ENCODE peak calls at places on chromosomes 11 and 22, in six cellular contexts. One of them, this sample, is unnamed.

GRCh38 chr11:2859706-2860037 is 25.9 kb downstream of the CDKN1C start:
- DNase-seq in psoas muscle: no peak
- DNase-seq in astrocyte of the spinal cord: no peak
- DNase-seq in osteoblast: no peak
- DNase-seq in skeletal muscle cell: no peak
- DNase-seq in CD8-positive, alpha-beta memory T cell: no peak
- DNase-seq in this sample: no peak

GRCh38 chr22:42431401-42432019 is 693 bp downstream of the NFAM1 start:
- DNase-seq in osteoblast: peak
- DNase-seq in CD8-positive, alpha-beta memory T cell: no peak
- DNase-seq in psoas muscle: no peak
- DNase-seq in skeletal muscle cell: no peak
- DNase-seq in astrocyte of the spinal cord: no peak
- DNase-seq in this sample: no peak

GRCh38 chr22:17198188-17199130 is 20.8 kb downstream of the ADA2 start:
- DNase-seq in CD8-positive, alpha-beta memory T cell: no peak
- DNase-seq in osteoblast: peak
- DNase-seq in skeletal muscle cell: no peak
- DNase-seq in astrocyte of the spinal cord: peak
- DNase-seq in psoas muscle: peak
- DNase-seq in this sample: no peak

GRCh38 chr11:129846508-129847335 is 31.1 kb downstream of the TMEM45B start:
- DNase-seq in CD8-positive, alpha-beta memory T cell: no peak
- DNase-seq in skeletal muscle cell: peak
- DNase-seq in astrocyte of the spinal cord: peak
- DNase-seq in osteoblast: peak
- DNase-seq in psoas muscle: no peak
- DNase-seq in this sample: peak

GRCh38 chr11:66313321-66314185 is 3.3 kb downstream of the CD248 start:
- DNase-seq in astrocyte of the spinal cord: no peak
- DNase-seq in psoas muscle: peak
- DNase-seq in osteoblast: peak
- DNase-seq in CD8-positive, alpha-beta memory T cell: peak
- DNase-seq in skeletal muscle cell: no peak
- DNase-seq in this sample: peak

GRCh38 chr22:21947040-21948014 is 5.3 kb downstream of the PPM1F start:
- DNase-seq in CD8-positive, alpha-beta memory T cell: no peak
- DNase-seq in psoas muscle: no peak
- DNase-seq in skeletal muscle cell: no peak
- DNase-seq in osteoblast: peak
- DNase-seq in astrocyte of the spinal cord: peak
- DNase-seq in this sample: peak

GRCh38 chr11:47178737-47179654 is 2.3 kb upstream of the ARFGAP2 start:
- DNase-seq in osteoblast: peak
- DNase-seq in CD8-positive, alpha-beta memory T cell: no peak
- DNase-seq in skeletal muscle cell: no peak
- DNase-seq in astrocyte of the spinal cord: no peak
- DNase-seq in psoas muscle: no peak
- DNase-seq in this sample: no peak

GRCh38 chr11:84686726-84687125 is 940.4 kb downstream of the DLG2 start:
- DNase-seq in osteoblast: peak
- DNase-seq in CD8-positive, alpha-beta memory T cell: no peak
- DNase-seq in astrocyte of the spinal cord: peak
- DNase-seq in skeletal muscle cell: no peak
- DNase-seq in psoas muscle: no peak
- DNase-seq in this sample: no peak

GRCh38 chr11:87290304-87290922 is 252.7 kb downstream of the TMEM135 start:
- DNase-seq in skeletal muscle cell: no peak
- DNase-seq in astrocyte of the spinal cord: peak
- DNase-seq in CD8-positive, alpha-beta memory T cell: peak
- DNase-seq in psoas muscle: no peak
- DNase-seq in osteoblast: peak
- DNase-seq in this sample: peak

GRCh38 chr11:103110406-103110805 is 1.2 kb downstream of the DYNC2H1 start:
- DNase-seq in psoas muscle: no peak
- DNase-seq in skeletal muscle cell: no peak
- DNase-seq in osteoblast: peak
- DNase-seq in CD8-positive, alpha-beta memory T cell: no peak
- DNase-seq in astrocyte of the spinal cord: peak
- DNase-seq in this sample: no peak

GRCh38 chr11:76670475-76671235 is at the start of gene LRRC32:
- DNase-seq in CD8-positive, alpha-beta memory T cell: no peak
- DNase-seq in skeletal muscle cell: no peak
- DNase-seq in osteoblast: peak
- DNase-seq in psoas muscle: peak
- DNase-seq in astrocyte of the spinal cord: no peak
- DNase-seq in this sample: no peak

DNA sequence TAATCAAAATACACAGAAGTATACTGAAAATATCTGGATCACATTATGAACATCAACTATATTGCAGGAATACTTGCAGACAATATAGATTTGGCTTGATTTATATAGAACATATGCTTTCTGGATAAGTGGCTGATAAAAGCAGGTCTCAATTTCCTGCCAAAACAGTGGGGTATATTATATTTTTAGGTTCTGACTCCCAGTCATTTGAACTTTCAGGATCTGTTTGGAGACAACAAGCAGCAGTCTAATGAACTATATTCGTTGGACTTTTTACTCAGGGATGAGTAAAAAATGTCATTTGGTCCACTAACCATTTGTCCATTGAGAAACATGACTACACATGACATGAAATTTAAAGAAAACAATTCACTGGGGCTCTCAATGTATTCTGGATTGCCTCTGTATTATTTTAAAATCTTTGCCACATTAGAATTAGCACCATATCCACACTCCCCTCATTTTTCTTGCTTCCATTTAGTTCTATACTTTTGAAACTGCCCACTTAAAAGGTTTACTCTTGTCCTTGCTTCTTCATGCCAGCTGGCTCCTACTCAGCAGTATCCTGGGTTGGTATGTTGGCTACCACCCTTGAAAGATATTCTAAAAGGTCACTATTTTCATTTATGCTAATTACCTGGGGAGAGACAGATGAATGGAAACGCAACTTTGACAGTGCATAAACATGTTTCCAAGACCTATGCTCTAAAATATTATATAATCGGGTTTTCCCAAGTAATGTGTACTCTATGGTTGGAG is 153.0 kb downstream of the APOL5 start:
- DNase-seq in osteoblast: no peak
- DNase-seq in skeletal muscle cell: no peak
- DNase-seq in psoas muscle: no peak
- DNase-seq in CD8-positive, alpha-beta memory T cell: no peak
- DNase-seq in astrocyte of the spinal cord: no peak
- DNase-seq in this sample: no peak
- H3K4me3 ChIP-seq in osteoblast: no peak
- H3K4me3 ChIP-seq in skeletal muscle cell: no peak
- H3K4me3 ChIP-seq in psoas muscle: no peak
- H3K4me3 ChIP-seq in CD8-positive, alpha-beta memory T cell: no peak
- H3K4me3 ChIP-seq in astrocyte of the spinal cord: no peak
- H3K4me3 ChIP-seq in this sample: no peak

DNA sequence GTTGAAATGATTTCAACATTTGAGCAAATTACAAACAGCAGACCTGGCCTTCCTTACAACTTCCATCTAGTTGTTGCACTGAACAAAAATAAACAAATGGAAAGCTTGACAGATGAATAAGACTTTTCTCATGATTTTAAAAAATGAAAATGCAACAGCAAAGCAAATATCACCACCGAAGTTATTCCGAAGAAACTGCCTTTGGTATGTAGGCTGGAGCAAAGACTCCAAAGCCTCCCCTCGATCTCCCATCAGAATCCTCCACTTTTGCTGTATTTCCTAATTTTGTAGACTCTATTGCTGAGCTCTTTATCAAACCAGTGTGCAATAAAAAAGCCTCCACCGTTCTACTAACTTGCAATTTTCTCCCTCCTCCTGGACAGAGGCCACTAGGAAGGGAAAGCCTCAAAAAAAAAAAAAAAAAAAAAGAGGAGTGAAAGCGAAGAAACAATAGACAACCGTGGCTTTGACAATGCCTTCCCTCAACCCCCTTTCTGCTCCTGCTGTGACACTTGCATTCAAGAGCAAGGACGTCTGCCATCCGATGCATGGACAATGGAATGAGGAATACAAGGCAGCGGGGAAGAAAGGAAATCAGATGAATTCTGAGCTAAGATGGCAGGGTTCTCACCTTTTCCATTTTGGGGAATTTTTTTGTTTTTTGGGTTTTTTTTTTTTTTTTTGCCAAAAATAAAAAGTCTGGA is 190.9 kb upstream of the BLID start:
- DNase-seq in psoas muscle: no peak
- DNase-seq in astrocyte of the spinal cord: no peak
- DNase-seq in osteoblast: no peak
- DNase-seq in CD8-positive, alpha-beta memory T cell: no peak
- DNase-seq in skeletal muscle cell: no peak
- DNase-seq in this sample: no peak
- H3K4me3 ChIP-seq in psoas muscle: no peak
- H3K4me3 ChIP-seq in astrocyte of the spinal cord: no peak
- H3K4me3 ChIP-seq in osteoblast: no peak
- H3K4me3 ChIP-seq in CD8-positive, alpha-beta memory T cell: no peak
- H3K4me3 ChIP-seq in skeletal muscle cell: no peak
- H3K4me3 ChIP-seq in this sample: no peak

GRCh38 chr22:36330655-36331305 is 57.0 kb downstream of the MYH9 start:
- DNase-seq in astrocyte of the spinal cord: peak
- DNase-seq in skeletal muscle cell: no peak
- DNase-seq in psoas muscle: peak
- DNase-seq in CD8-positive, alpha-beta memory T cell: no peak
- DNase-seq in osteoblast: peak
- DNase-seq in this sample: no peak

GRCh38 chr22:36327922-36328551 is 59.7 kb downstream of the MYH9 start:
- DNase-seq in psoas muscle: no peak
- DNase-seq in CD8-positive, alpha-beta memory T cell: peak
- DNase-seq in skeletal muscle cell: no peak
- DNase-seq in astrocyte of the spinal cord: peak
- DNase-seq in osteoblast: no peak
- DNase-seq in this sample: peak

GRCh38 chr22:36330127-36330526 is 57.6 kb downstream of the MYH9 start:
- DNase-seq in astrocyte of the spinal cord: no peak
- DNase-seq in CD8-positive, alpha-beta memory T cell: no peak
- DNase-seq in psoas muscle: no peak
- DNase-seq in skeletal muscle cell: no peak
- DNase-seq in osteoblast: no peak
- DNase-seq in this sample: no peak

GRCh38 chr22:36329217-36330078 is 58.3 kb downstream of the MYH9 start:
- DNase-seq in CD8-positive, alpha-beta memory T cell: peak
- DNase-seq in skeletal muscle cell: peak
- DNase-seq in astrocyte of the spinal cord: peak
- DNase-seq in psoas muscle: no peak
- DNase-seq in osteoblast: peak
- DNase-seq in this sample: peak

GRCh38 chr22:36328635-36329216 is 59.0 kb downstream of the MYH9 start:
- DNase-seq in skeletal muscle cell: peak
- DNase-seq in psoas muscle: peak
- DNase-seq in CD8-positive, alpha-beta memory T cell: no peak
- DNase-seq in osteoblast: peak
- DNase-seq in astrocyte of the spinal cord: peak
- DNase-seq in this sample: peak
- H3K4me3 ChIP-seq in skeletal muscle cell: no peak
- H3K4me3 ChIP-seq in psoas muscle: peak
- H3K4me3 ChIP-seq in CD8-positive, alpha-beta memory T cell: peak
- H3K4me3 ChIP-seq in osteoblast: peak
- H3K4me3 ChIP-seq in astrocyte of the spinal cord: no peak
- H3K4me3 ChIP-seq in this sample: no peak

DNA sequence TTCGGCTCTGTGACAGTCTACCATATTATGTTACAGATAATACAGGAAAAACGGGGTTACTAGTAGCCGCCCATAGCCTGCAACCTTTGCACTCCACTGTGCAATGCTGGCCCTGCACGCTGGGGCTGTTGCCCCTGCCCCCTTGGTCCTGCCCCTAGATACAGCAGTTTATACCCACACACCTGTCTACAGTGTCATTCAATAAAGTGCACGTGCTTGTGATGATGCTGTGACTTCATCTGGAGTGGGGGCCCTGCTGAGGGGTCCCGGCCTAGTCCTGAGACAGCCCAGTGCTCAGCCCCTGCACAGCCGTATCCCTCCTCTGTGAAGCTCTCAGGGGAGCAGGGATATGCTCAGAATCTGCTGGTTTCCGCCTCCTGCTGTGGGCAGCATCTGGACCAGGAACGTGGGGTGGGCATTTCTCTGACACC is 1.2 kb downstream of the IFITM1 start:
- DNase-seq in skeletal muscle cell: no peak
- DNase-seq in CD8-positive, alpha-beta memory T cell: no peak
- DNase-seq in osteoblast: peak
- DNase-seq in psoas muscle: no peak
- DNase-seq in astrocyte of the spinal cord: no peak
- DNase-seq in this sample: no peak
- H3K4me3 ChIP-seq in skeletal muscle cell: peak
- H3K4me3 ChIP-seq in CD8-positive, alpha-beta memory T cell: peak
- H3K4me3 ChIP-seq in osteoblast: no peak
- H3K4me3 ChIP-seq in psoas muscle: peak
- H3K4me3 ChIP-seq in astrocyte of the spinal cord: peak
- H3K4me3 ChIP-seq in this sample: peak

GRCh38 chr11:126476977-126477376 is 121.5 kb downstream of the ST3GAL4 start:
- DNase-seq in osteoblast: no peak
- DNase-seq in CD8-positive, alpha-beta memory T cell: no peak
- DNase-seq in astrocyte of the spinal cord: no peak
- DNase-seq in psoas muscle: no peak
- DNase-seq in skeletal muscle cell: no peak
- DNase-seq in this sample: no peak
- H3K4me3 ChIP-seq in osteoblast: no peak
- H3K4me3 ChIP-seq in CD8-positive, alpha-beta memory T cell: no peak
- H3K4me3 ChIP-seq in astrocyte of the spinal cord: no peak
- H3K4me3 ChIP-seq in psoas muscle: no peak
- H3K4me3 ChIP-seq in skeletal muscle cell: no peak
- H3K4me3 ChIP-seq in this sample: no peak

GRCh38 chr22:29208502-29208862 is 2.8 kb downstream of the EMID1 start:
- DNase-seq in CD8-positive, alpha-beta memory T cell: no peak
- DNase-seq in psoas muscle: no peak
- DNase-seq in astrocyte of the spinal cord: no peak
- DNase-seq in osteoblast: peak
- DNase-seq in skeletal muscle cell: no peak
- DNase-seq in this sample: no peak
- H3K4me3 ChIP-seq in CD8-positive, alpha-beta memory T cell: no peak
- H3K4me3 ChIP-seq in psoas muscle: no peak
- H3K4me3 ChIP-seq in astrocyte of the spinal cord: no peak
- H3K4me3 ChIP-seq in osteoblast: no peak
- H3K4me3 ChIP-seq in skeletal muscle cell: no peak
- H3K4me3 ChIP-seq in this sample: no peak

This sample was measured in foreskin fibroblast.